ENCODE peak calls at places on chromosomes 12 and 14, in six cellular contexts. One of them, this sample, is unnamed.
A peak's percentile ranks its signal among the peaks of the same experiment; 100 is the strongest.

GRCh38 chr12:58283553-58283952 is 342.2 kb downstream of the ATP23 start:
- DNase-seq in hepatic stellate cell: no peak
- DNase-seq in NCI-H1694 treated with DMSO at 0.1 percent for 48 hours: no peak
- DNase-seq in left lung: no peak
- DNase-seq in activated CD4-positive, alpha-beta T cell treated with anti-CD3 and anti-CD28 coated beads, Interleukin-2, amount 10 ng/mL, durations not matched to agents 7 days and 5 days: no peak
- DNase-seq in left ventricle myocardium superior: no peak
- DNase-seq in this sample: no peak

GRCh38 chr12:3644103-3644502 is 108.8 kb downstream of the CRACR2A start:
- DNase-seq in activated CD4-positive, alpha-beta T cell treated with anti-CD3 and anti-CD28 coated beads, Interleukin-2, amount 10 ng/mL, durations not matched to agents 7 days and 5 days: no peak
- DNase-seq in left ventricle myocardium superior: no peak
- DNase-seq in hepatic stellate cell: no peak
- DNase-seq in NCI-H1694 treated with DMSO at 0.1 percent for 48 hours: peak; percentile 71
- DNase-seq in left lung: no peak
- DNase-seq in this sample: no peak

GRCh38 chr12:46998811-46999368 is 80.5 kb upstream of the PCED1B start:
- DNase-seq in hepatic stellate cell: peak; percentile 62
- DNase-seq in activated CD4-positive, alpha-beta T cell treated with anti-CD3 and anti-CD28 coated beads, Interleukin-2, amount 10 ng/mL, durations not matched to agents 7 days and 5 days: no peak
- DNase-seq in left lung: no peak
- DNase-seq in NCI-H1694 treated with DMSO at 0.1 percent for 48 hours: no peak
- DNase-seq in left ventricle myocardium superior: no peak
- DNase-seq in this sample: no peak

GRCh38 chr14:68986926-68987652 is 8.0 kb upstream of the ACTN1 start:
- DNase-seq in NCI-H1694 treated with DMSO at 0.1 percent for 48 hours: no peak
- DNase-seq in activated CD4-positive, alpha-beta T cell treated with anti-CD3 and anti-CD28 coated beads, Interleukin-2, amount 10 ng/mL, durations not matched to agents 7 days and 5 days: no peak
- DNase-seq in hepatic stellate cell: no peak
- DNase-seq in left ventricle myocardium superior: no peak
- DNase-seq in left lung: no peak
- DNase-seq in this sample: no peak

GRCh38 chr12:27361372-27361771 is 28.7 kb downstream of the BMAL2 start:
- DNase-seq in NCI-H1694 treated with DMSO at 0.1 percent for 48 hours: no peak
- DNase-seq in left ventricle myocardium superior: no peak
- DNase-seq in left lung: no peak
- DNase-seq in hepatic stellate cell: no peak
- DNase-seq in activated CD4-positive, alpha-beta T cell treated with anti-CD3 and anti-CD28 coated beads, Interleukin-2, amount 10 ng/mL, durations not matched to agents 7 days and 5 days: no peak
- DNase-seq in this sample: no peak

GRCh38 chr14:100091386-100091785 is 26.2 kb downstream of the EVL start:
- DNase-seq in left lung: no peak
- DNase-seq in NCI-H1694 treated with DMSO at 0.1 percent for 48 hours: no peak
- DNase-seq in activated CD4-positive, alpha-beta T cell treated with anti-CD3 and anti-CD28 coated beads, Interleukin-2, amount 10 ng/mL, durations not matched to agents 7 days and 5 days: no peak
- DNase-seq in left ventricle myocardium superior: no peak
- DNase-seq in hepatic stellate cell: no peak
- DNase-seq in this sample: no peak

GRCh38 chr14:25406818-25407217 is 356.9 kb upstream of the STXBP6 start:
- DNase-seq in hepatic stellate cell: no peak
- DNase-seq in activated CD4-positive, alpha-beta T cell treated with anti-CD3 and anti-CD28 coated beads, Interleukin-2, amount 10 ng/mL, durations not matched to agents 7 days and 5 days: peak; percentile 13
- DNase-seq in NCI-H1694 treated with DMSO at 0.1 percent for 48 hours: peak; percentile 24
- DNase-seq in left ventricle myocardium superior: no peak
- DNase-seq in left lung: no peak
- DNase-seq in this sample: no peak

GRCh38 chr14:44316647-44317432 is 190.2 kb downstream of the FSCB start:
- DNase-seq in hepatic stellate cell: peak; percentile 49
- DNase-seq in NCI-H1694 treated with DMSO at 0.1 percent for 48 hours: no peak
- DNase-seq in left lung: peak; percentile 35
- DNase-seq in activated CD4-positive, alpha-beta T cell treated with anti-CD3 and anti-CD28 coated beads, Interleukin-2, amount 10 ng/mL, durations not matched to agents 7 days and 5 days: no peak
- DNase-seq in left ventricle myocardium superior: no peak
- DNase-seq in this sample: no peak

GRCh38 chr14:72444701-72445100 is 449.2 kb downstream of the DPF3 start:
- DNase-seq in left ventricle myocardium superior: no peak
- DNase-seq in NCI-H1694 treated with DMSO at 0.1 percent for 48 hours: no peak
- DNase-seq in activated CD4-positive, alpha-beta T cell treated with anti-CD3 and anti-CD28 coated beads, Interleukin-2, amount 10 ng/mL, durations not matched to agents 7 days and 5 days: no peak
- DNase-seq in left lung: no peak
- DNase-seq in hepatic stellate cell: no peak
- DNase-seq in this sample: no peak

GRCh38 chr12:49288412-49288853 is 6.5 kb upstream of the PRPH start:
- DNase-seq in activated CD4-positive, alpha-beta T cell treated with anti-CD3 and anti-CD28 coated beads, Interleukin-2, amount 10 ng/mL, durations not matched to agents 7 days and 5 days: peak; percentile 81
- DNase-seq in NCI-H1694 treated with DMSO at 0.1 percent for 48 hours: no peak
- DNase-seq in hepatic stellate cell: peak; percentile 73
- DNase-seq in left ventricle myocardium superior: no peak
- DNase-seq in left lung: no peak
- DNase-seq in this sample: no peak

This sample was measured in C1 segment of cervical spinal cord.